ENCODE peak calls at places on chromosomes 16 and 17, in five cellular contexts. I is activated CD4-positive, alpha-beta T cell treated with anti-CD3 and anti-CD28 coated beads, Interleukin-2, amount 50 U/mL, for 48 hours; E is IMR-90; O is activated CD8-positive, alpha-beta memory T cell treated with anti-CD3 and anti-CD28 coated beads, Interleukin-2, amount 10 ng/mL, durations not matched to agents 7 days and 5 days; Q is T-cell. T is an unnamed sample.

GRCh38 chr16:19095699-19096098 is 18.1 kb upstream of the ITPRIPL2 start:
- DNase-seq in I (no peak), E (no peak), O (no peak), Q (no peak), T (no peak)

GRCh38 chr16:89257281-89257731 is 39.8 kb downstream of the ZNF778 start:
- DNase-seq in I (peak; percentile 30), E (no peak), O (no peak), Q (no peak), T (no peak)

GRCh38 chr17:82648761-82649474 is 674 bp upstream of the WDR45B start:
- DNase-seq in I (no peak), E (no peak), O (peak; percentile 64), Q (no peak), T (no peak)

GRCh38 chr17:55601874-55602364 is 90.7 kb upstream of the SMIM36 start:
- DNase-seq in I (peak; percentile 22), E (peak; percentile 61), O (no peak), Q (no peak), T (no peak)

GRCh38 chr16:6947291-6947690 is 385.4 kb upstream of the RBFOX1 start:
- DNase-seq in I (no peak), E (no peak), O (no peak), Q (no peak), T (no peak)

GRCh38 chr17:46818319-46818928 is at the start of gene WNT3:
- DNase-seq in I (peak; percentile 63), E (no peak), O (peak; percentile 65), Q (peak; percentile 12), T (peak; percentile 56)

GRCh38 chr17:8041249-8041928 is 2.5 kb downstream of the ALOX15B start:
- DNase-seq in I (peak; percentile 48), E (peak; percentile 73), O (peak; percentile 62), Q (peak; percentile 22), T (peak; percentile 29)

GRCh38 chr16:27404163-27404823 is 2.3 kb downstream of the IL21R start:
- DNase-seq in I (peak; percentile 62), E (no peak), O (peak; percentile 53), Q (no peak), T (no peak)

GRCh38 chr17:10067446-10068143 is 130.8 kb downstream of the GAS7 start:
- DNase-seq in I (no peak), E (no peak), O (no peak), Q (no peak), T (no peak)

T was measured in CD8-positive, alpha-beta T cell.